ENCODE peak calls at places on chromosomes 13 and 19, in five cellular contexts. D is GM23338, B is HepG2, O is A549, E is K562. C is an unnamed sample.

GRCh38 chr13:95492044-95492801 is 60.3 kb upstream of the CLDN10 start:
- DNase-seq in D (peak), B (no peak), O (peak), E (no peak), C (no peak)

GRCh38 chr13:113930711-113931637 is 42.9 kb downstream of the C13orf46 start:
- DNase-seq in D (no peak), B (no peak), O (no peak), E (no peak), C (peak)

GRCh38 chr19:46784262-46785053 is 3.9 kb downstream of the SLC1A5 start:
- DNase-seq in D (peak), B (peak), O (peak), E (peak), C (peak)

GRCh38 chr13:49308977-49309408 is 61.3 kb downstream of the CDADC1 start:
- DNase-seq in D (no peak), B (no peak), O (no peak), E (no peak), C (no peak)

GRCh38 chr13:31629085-31629785 is 110.1 kb upstream of the RXFP2 start:
- DNase-seq in D (no peak), B (no peak), O (no peak), E (no peak), C (no peak)

GRCh38 chr13:46961719-46962118 is 64.9 kb upstream of the HTR2A start:
- DNase-seq in D (no peak), B (no peak), O (no peak), E (no peak), C (peak)

GRCh38 chr19:45195764-45196163 is 17.2 kb downstream of the BLOC1S3 start:
- DNase-seq in D (no peak), B (no peak), O (no peak), E (no peak), C (no peak)

GRCh38 chr19:17220207-17220758 is 5.1 kb downstream of the USE1 start:
- DNase-seq in D (no peak), B (no peak), O (peak), E (peak), C (no peak)

GRCh38 chr19:40555978-40556689 is 20.5 kb upstream of the SHKBP1 start:
- DNase-seq in D (no peak), B (no peak), O (no peak), E (no peak), C (no peak)

GRCh38 chr13:40590112-40590862 is 76.2 kb downstream of the FOXO1 start:
- DNase-seq in D (no peak), B (no peak), O (no peak), E (no peak), C (no peak)

GRCh38 chr13:40592035-40592434 is 74.4 kb downstream of the FOXO1 start:
- DNase-seq in D (no peak), B (no peak), O (no peak), E (no peak), C (no peak)

GRCh38 chr13:40588101-40588500 is 78.3 kb downstream of the FOXO1 start:
- DNase-seq in D (no peak), B (no peak), O (no peak), E (no peak), C (no peak)

GRCh38 chr13:40591091-40591490 is 75.3 kb downstream of the FOXO1 start:
- DNase-seq in D (no peak), B (no peak), O (no peak), E (no peak), C (no peak)

GRCh38 chr13:40589285-40590109 is 76.9 kb downstream of the FOXO1 start:
- DNase-seq in D (no peak), B (peak), O (peak), E (no peak), C (peak)
- TF ChIP-seq JUNB in D (no peak), B (no peak), O (no peak), E (no peak), C (peak)

DNA sequence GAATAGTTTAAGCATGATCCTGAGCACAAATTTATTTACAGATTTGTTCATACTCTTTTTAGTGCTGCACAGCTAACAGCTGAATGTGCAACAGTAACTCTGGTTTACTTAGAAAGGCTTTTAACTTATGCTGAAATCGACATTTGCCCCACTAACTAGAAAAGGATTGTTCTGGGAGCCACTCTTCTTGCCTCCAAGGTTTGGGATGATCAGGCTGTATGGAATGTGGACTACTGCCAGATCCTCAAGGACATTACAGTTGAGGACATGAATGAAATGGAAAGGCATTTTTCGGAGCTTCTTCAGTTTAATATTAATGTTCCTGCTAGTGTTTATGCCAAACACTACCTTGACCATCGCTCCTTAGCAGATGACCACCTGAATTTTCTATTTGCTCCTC is 16.0 kb downstream of the ZNF100 start:
- DNase-seq in D (no peak), B (peak), O (no peak), E (no peak), C (no peak)
- TF ChIP-seq JUNB in D (no peak), B (no peak), O (no peak), E (no peak), C (no peak)

GRCh38 chr13:73661687-73662425 is 472.3 kb downstream of the KLF12 start:
- DNase-seq in D (no peak), B (peak), O (no peak), E (no peak), C (no peak)

GRCh38 chr13:73662833-73663232 is 471.4 kb downstream of the KLF12 start:
- DNase-seq in D (no peak), B (no peak), O (no peak), E (no peak), C (no peak)

GRCh38 chr13:73661066-73661465 is 473.1 kb downstream of the KLF12 start:
- DNase-seq in D (no peak), B (no peak), O (no peak), E (no peak), C (no peak)

GRCh38 chr13:73667756-73668155 is 466.4 kb downstream of the KLF12 start:
- DNase-seq in D (no peak), B (no peak), O (no peak), E (no peak), C (no peak)

DNA sequence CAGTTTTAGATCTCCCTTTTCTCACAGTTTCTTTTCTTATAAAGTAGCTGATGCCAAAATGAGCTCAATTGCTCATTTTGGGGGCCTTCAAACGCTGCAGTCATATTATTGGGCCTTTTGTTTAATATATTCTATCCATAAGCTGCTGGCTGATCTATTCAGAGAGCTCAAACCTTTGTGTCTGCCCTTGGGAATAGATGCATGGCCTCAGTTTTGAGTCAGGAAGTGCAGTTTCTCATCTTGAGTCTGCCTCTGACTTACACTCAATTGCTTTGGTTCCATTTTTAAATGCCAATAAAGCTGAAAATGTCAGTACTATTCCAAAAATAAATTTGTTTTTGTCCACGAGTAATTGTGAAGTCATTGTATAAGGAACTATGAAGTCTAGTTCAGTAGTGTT is 468.9 kb downstream of the KLF12 start:
- DNase-seq in D (no peak), B (no peak), O (no peak), E (no peak), C (no peak)
- TF ChIP-seq JUNB in D (no peak), B (no peak), O (no peak), E (no peak), C (no peak)

GRCh38 chr13:98385591-98385990 is 191.3 kb downstream of the STK24 start:
- DNase-seq in D (no peak), B (no peak), O (no peak), E (no peak), C (no peak)

GRCh38 chr13:98386632-98387031 is 190.3 kb downstream of the STK24 start:
- DNase-seq in D (no peak), B (no peak), O (no peak), E (no peak), C (no peak)

GRCh38 chr13:98390086-98390697 is 186.7 kb downstream of the STK24 start:
- DNase-seq in D (no peak), B (no peak), O (no peak), E (no peak), C (no peak)

GRCh38 chr13:98389319-98389718 is 187.6 kb downstream of the STK24 start:
- DNase-seq in D (no peak), B (no peak), O (no peak), E (no peak), C (no peak)

DNA sequence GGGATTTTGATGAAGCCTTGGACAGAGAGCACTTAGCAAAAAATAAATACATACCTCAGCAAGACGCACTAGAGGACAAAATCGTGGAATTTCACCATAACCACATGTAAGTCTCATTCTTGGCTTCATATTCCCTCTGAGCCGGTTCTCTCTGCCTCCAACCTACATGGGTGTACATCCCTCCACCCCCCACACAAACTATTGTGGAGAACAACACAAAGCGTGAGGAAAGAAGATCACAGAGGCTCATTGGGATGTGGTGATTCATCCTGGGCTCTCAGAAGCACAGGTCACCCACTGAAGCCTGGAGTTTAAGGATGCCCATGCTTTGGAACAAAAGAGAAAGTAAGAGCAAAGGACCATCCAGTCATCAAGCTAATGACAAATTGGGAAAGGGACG is 192.2 kb downstream of the STK24 start:
- DNase-seq in D (no peak), B (no peak), O (no peak), E (no peak), C (no peak)
- TF ChIP-seq JUNB in D (no peak), B (no peak), O (no peak), E (no peak), C (no peak)

GRCh38 chr13:48222358-48223015 is 10.5 kb upstream of the ITM2B start:
- DNase-seq in D (no peak), B (no peak), O (no peak), E (no peak), C (no peak)
- TF ChIP-seq JUNB in D (no peak), B (no peak), O (no peak), E (no peak), C (no peak)

C was measured in GM12878.